ENCODE peak calls at places on chromosome 17, in five cellular contexts. One of them, this sample, is unnamed.

GRCh38 chr17:68871447-68871846 is 83.7 kb downstream of the ABCA8 start:
- DNase-seq in GM23248: no peak
- DNase-seq in fibroblast of lung: no peak
- DNase-seq in A549: no peak
- DNase-seq in K562: no peak
- DNase-seq in this sample: no peak

GRCh38 chr17:73690581-73691135 is 46.4 kb upstream of the SDK2 start:
- DNase-seq in GM23248: no peak
- DNase-seq in fibroblast of lung: no peak
- DNase-seq in A549: no peak
- DNase-seq in K562: peak; percentile 64
- DNase-seq in this sample: no peak

GRCh38 chr17:44543213-44543904 is 13.9 kb upstream of the FZD2 start:
- DNase-seq in GM23248: peak; percentile 88
- DNase-seq in fibroblast of lung: peak; percentile 80
- DNase-seq in A549: peak; percentile 94
- DNase-seq in K562: no peak
- DNase-seq in this sample: peak; percentile 79

GRCh38 chr17:80389011-80389995 is 25.7 kb upstream of the ENDOV start:
- DNase-seq in GM23248: no peak
- DNase-seq in fibroblast of lung: no peak
- DNase-seq in A549: no peak
- DNase-seq in K562: no peak
- DNase-seq in this sample: no peak

GRCh38 chr17:82495844-82496528 is 23.5 kb upstream of the FOXK2 start:
- DNase-seq in GM23248: no peak
- DNase-seq in fibroblast of lung: no peak
- DNase-seq in A549: no peak
- DNase-seq in K562: no peak
- DNase-seq in this sample: no peak

GRCh38 chr17:44587339-44587738 is 30.1 kb downstream of the FZD2 start:
- DNase-seq in GM23248: peak; percentile 94
- DNase-seq in fibroblast of lung: peak; percentile 76
- DNase-seq in A549: peak; percentile 97
- DNase-seq in K562: no peak
- DNase-seq in this sample: peak; percentile 93

GRCh38 chr17:36938566-36939058 is 1.3 kb downstream of the LHX1 start:
- DNase-seq in GM23248: no peak
- DNase-seq in fibroblast of lung: no peak
- DNase-seq in A549: no peak
- DNase-seq in K562: no peak
- DNase-seq in this sample: no peak

GRCh38 chr17:61574542-61575351 is 16.3 kb downstream of the NACA2 start:
- DNase-seq in GM23248: peak; percentile 66
- DNase-seq in fibroblast of lung: peak; percentile 76
- DNase-seq in A549: peak; percentile 88
- DNase-seq in K562: no peak
- DNase-seq in this sample: peak; percentile 43

GRCh38 chr17:37796081-37796480 is 51.2 kb upstream of the HNF1B start:
- DNase-seq in GM23248: no peak
- DNase-seq in fibroblast of lung: no peak
- DNase-seq in A549: no peak
- DNase-seq in K562: no peak
- DNase-seq in this sample: no peak

GRCh38 chr17:73600103-73600871 is 44.0 kb downstream of the SDK2 start:
- DNase-seq in GM23248: peak; percentile 53
- DNase-seq in fibroblast of lung: no peak
- DNase-seq in A549: no peak
- DNase-seq in K562: no peak
- DNase-seq in this sample: no peak

GRCh38 chr17:80781851-80782277 is 209.8 kb upstream of the CHMP6 start:
- DNase-seq in GM23248: no peak
- DNase-seq in fibroblast of lung: no peak
- DNase-seq in A549: no peak
- DNase-seq in K562: no peak
- DNase-seq in this sample: no peak

GRCh38 chr17:72378414-72379395 is 257.9 kb downstream of the SOX9 start:
- DNase-seq in GM23248: no peak
- DNase-seq in fibroblast of lung: no peak
- DNase-seq in A549: no peak
- DNase-seq in K562: no peak
- DNase-seq in this sample: no peak

GRCh38 chr17:80633197-80633596 is 88.6 kb downstream of the RPTOR start:
- DNase-seq in GM23248: no peak
- DNase-seq in fibroblast of lung: no peak
- DNase-seq in A549: no peak
- DNase-seq in K562: no peak
- DNase-seq in this sample: no peak

GRCh38 chr17:50240876-50241275 is 33.4 kb upstream of the TMEM92 start:
- DNase-seq in GM23248: peak; percentile 79
- DNase-seq in fibroblast of lung: peak; percentile 42
- DNase-seq in A549: no peak
- DNase-seq in K562: no peak
- DNase-seq in this sample: no peak

GRCh38 chr17:76240461-76241204 is at the start of gene RNF157:
- DNase-seq in GM23248: peak; percentile 66
- DNase-seq in fibroblast of lung: peak; percentile 43
- DNase-seq in A549: peak; percentile 60
- DNase-seq in K562: peak; percentile 92
- DNase-seq in this sample: no peak

GRCh38 chr17:19645608-19646250 is 2.8 kb upstream of the ALDH3A2 start:
- DNase-seq in GM23248: peak; percentile 28
- DNase-seq in fibroblast of lung: peak; percentile 19
- DNase-seq in A549: peak; percentile 61
- DNase-seq in K562: peak; percentile 36
- DNase-seq in this sample: no peak

GRCh38 chr17:59839646-59840328 is 53.0 kb downstream of the TUBD1 start:
- DNase-seq in GM23248: peak; percentile 46
- DNase-seq in fibroblast of lung: peak; percentile 60
- DNase-seq in A549: peak; percentile 77
- DNase-seq in K562: no peak
- DNase-seq in this sample: no peak

GRCh38 chr17:17836818-17837379 is at the start of gene SREBF1:
- DNase-seq in GM23248: peak; percentile 81
- DNase-seq in fibroblast of lung: peak; percentile 50
- DNase-seq in A549: peak; percentile 80
- DNase-seq in K562: peak; percentile 71
- DNase-seq in this sample: peak; percentile 46

GRCh38 chr17:56571456-56571855 is 22.0 kb upstream of the NOG start:
- DNase-seq in GM23248: peak; percentile 19
- DNase-seq in fibroblast of lung: no peak
- DNase-seq in A549: no peak
- DNase-seq in K562: no peak
- DNase-seq in this sample: no peak

GRCh38 chr17:36935681-36936454 is 1.4 kb upstream of the LHX1 start:
- DNase-seq in GM23248: no peak
- DNase-seq in fibroblast of lung: no peak
- DNase-seq in A549: peak; percentile 72
- DNase-seq in K562: peak; percentile 50
- DNase-seq in this sample: peak; percentile 52

GRCh38 chr17:3919123-3919624 is 2.9 kb upstream of the P2RX1 start:
- DNase-seq in GM23248: no peak
- DNase-seq in fibroblast of lung: no peak
- DNase-seq in A549: no peak
- DNase-seq in K562: no peak
- DNase-seq in this sample: no peak

GRCh38 chr17:9235346-9235745 is 214.0 kb downstream of the NTN1 start:
- DNase-seq in GM23248: peak; percentile 23
- DNase-seq in fibroblast of lung: no peak
- DNase-seq in A549: no peak
- DNase-seq in K562: no peak
- DNase-seq in this sample: no peak

GRCh38 chr17:46135879-46136562 is 57.2 kb downstream of the KANSL1 start:
- DNase-seq in GM23248: no peak
- DNase-seq in fibroblast of lung: no peak
- DNase-seq in A549: no peak
- DNase-seq in K562: no peak
- DNase-seq in this sample: no peak

GRCh38 chr17:46044286-46044928 is 45.4 kb downstream of the STH start:
- DNase-seq in GM23248: peak; percentile 95
- DNase-seq in fibroblast of lung: peak; percentile 95
- DNase-seq in A549: peak; percentile 93
- DNase-seq in K562: peak; percentile 52
- DNase-seq in this sample: peak; percentile 55

GRCh38 chr17:69084911-69085310 is 24.2 kb upstream of the ABCA9 start:
- DNase-seq in GM23248: peak; percentile 14
- DNase-seq in fibroblast of lung: no peak
- DNase-seq in A549: peak; percentile 32
- DNase-seq in K562: peak; percentile 22
- DNase-seq in this sample: no peak

GRCh38 chr17:64083093-64083492 is 46.9 kb downstream of the ERN1 start:
- DNase-seq in GM23248: no peak
- DNase-seq in fibroblast of lung: no peak
- DNase-seq in A549: no peak
- DNase-seq in K562: no peak
- DNase-seq in this sample: no peak

GRCh38 chr17:7219812-7220592 is at the start of the genes ACADVL and DLG4:
- DNase-seq in GM23248: peak; percentile 98
- DNase-seq in fibroblast of lung: peak; percentile 88
- DNase-seq in A549: peak; percentile 82
- DNase-seq in K562: peak; percentile 75
- DNase-seq in this sample: peak; percentile 95

GRCh38 chr17:77466596-77467223 is 325.9 kb downstream of the SEC14L1 start:
- DNase-seq in GM23248: no peak
- DNase-seq in fibroblast of lung: no peak
- DNase-seq in A549: no peak
- DNase-seq in K562: no peak
- DNase-seq in this sample: no peak
- H3K4me2 ChIP-seq in GM23248: no peak overlapping the region
- H3K4me2 ChIP-seq in fibroblast of lung: no peak overlapping the region
- H3K4me2 ChIP-seq in A549: no peak overlapping the region
- H3K4me2 ChIP-seq in K562: no peak overlapping the region
- H3K4me2 ChIP-seq in this sample: no peak overlapping the region

GRCh38 chr17:5635949-5636348 is 51.6 kb upstream of the NLRP1 start:
- DNase-seq in GM23248: no peak
- DNase-seq in fibroblast of lung: no peak
- DNase-seq in A549: no peak
- DNase-seq in K562: no peak
- DNase-seq in this sample: no peak
- H3K4me1 ChIP-seq in GM23248: peaks cover 8% of the 10 kb centered on the region
- H3K4me1 ChIP-seq in fibroblast of lung: no peaks in the 10 kb centered on the region
- H3K4me1 ChIP-seq in A549: no peaks in the 10 kb centered on the region
- H3K4me1 ChIP-seq in K562: no peaks in the 10 kb centered on the region
- H3K4me1 ChIP-seq in this sample: no peaks in the 10 kb centered on the region

GRCh38 chr17:14300628-14301278 is at the start of gene HS3ST3B1:
- DNase-seq in GM23248: peak; percentile 99
- DNase-seq in fibroblast of lung: peak; percentile 100
- DNase-seq in A549: peak; percentile 98
- DNase-seq in K562: peak; percentile 92
- DNase-seq in this sample: no peak
- H3K4me2 ChIP-seq in GM23248: peak within 1 kb of the TSS; percentile 96
- H3K4me2 ChIP-seq in fibroblast of lung: peak within 1 kb of the TSS; percentile 69
- H3K4me2 ChIP-seq in A549: peak within 1 kb of the TSS; percentile 90
- H3K4me2 ChIP-seq in K562: peak within 1 kb of the TSS; percentile 95
- H3K4me2 ChIP-seq in this sample: no peak within 1 kb of the TSS

GRCh38 chr17:35645923-35646322 is 58.8 kb downstream of the AP2B1 start:
- DNase-seq in GM23248: no peak
- DNase-seq in fibroblast of lung: no peak
- DNase-seq in A549: no peak
- DNase-seq in K562: no peak
- DNase-seq in this sample: no peak
- H3K4me1 ChIP-seq in GM23248: no peaks in the 10 kb centered on the region
- H3K4me1 ChIP-seq in fibroblast of lung: no peaks in the 10 kb centered on the region
- H3K4me1 ChIP-seq in A549: no peaks in the 10 kb centered on the region
- H3K4me1 ChIP-seq in K562: no peaks in the 10 kb centered on the region
- H3K4me1 ChIP-seq in this sample: no peaks in the 10 kb centered on the region

DNA sequence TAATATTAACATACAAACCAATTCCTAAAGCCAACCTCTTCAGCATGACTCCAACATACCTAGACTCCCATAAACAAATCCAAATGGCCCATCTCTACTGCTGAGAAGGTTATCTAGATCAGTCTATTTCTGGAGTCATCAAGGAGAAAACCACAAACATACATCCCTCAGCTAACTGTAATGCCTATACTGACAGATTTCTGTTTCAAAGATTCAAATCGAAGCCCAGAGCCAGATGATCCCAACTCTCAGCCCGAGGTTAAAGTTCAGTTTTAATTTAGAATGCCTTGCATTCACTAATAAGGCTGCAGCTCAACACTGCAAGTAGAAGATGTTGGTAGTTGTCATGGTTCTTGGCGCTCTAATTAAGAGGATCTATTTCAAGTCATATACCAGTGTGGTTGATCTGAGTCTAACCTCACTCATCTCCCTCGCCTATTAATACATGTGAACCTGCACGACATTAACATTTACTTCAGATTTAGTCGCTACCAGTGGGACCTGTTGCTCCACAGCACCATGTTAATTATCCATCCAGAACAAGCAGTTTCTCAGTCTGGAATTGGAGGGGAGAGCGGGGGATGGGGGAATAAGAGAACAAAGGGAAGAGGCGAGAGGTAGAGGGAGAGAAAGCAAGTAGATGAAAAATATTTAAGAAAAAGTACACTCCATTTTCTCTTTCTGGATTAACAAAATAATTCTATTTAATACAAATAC is 15.4 kb downstream of the PHF12 start:
- DNase-seq in GM23248: no peak
- DNase-seq in fibroblast of lung: no peak
- DNase-seq in A549: no peak
- DNase-seq in K562: no peak
- DNase-seq in this sample: no peak
- H3K4me2 ChIP-seq in GM23248: no peak overlapping the region
- H3K4me2 ChIP-seq in fibroblast of lung: no peak overlapping the region
- H3K4me2 ChIP-seq in A549: no peak overlapping the region
- H3K4me2 ChIP-seq in K562: no peak overlapping the region
- H3K4me2 ChIP-seq in this sample: no peak overlapping the region

DNA sequence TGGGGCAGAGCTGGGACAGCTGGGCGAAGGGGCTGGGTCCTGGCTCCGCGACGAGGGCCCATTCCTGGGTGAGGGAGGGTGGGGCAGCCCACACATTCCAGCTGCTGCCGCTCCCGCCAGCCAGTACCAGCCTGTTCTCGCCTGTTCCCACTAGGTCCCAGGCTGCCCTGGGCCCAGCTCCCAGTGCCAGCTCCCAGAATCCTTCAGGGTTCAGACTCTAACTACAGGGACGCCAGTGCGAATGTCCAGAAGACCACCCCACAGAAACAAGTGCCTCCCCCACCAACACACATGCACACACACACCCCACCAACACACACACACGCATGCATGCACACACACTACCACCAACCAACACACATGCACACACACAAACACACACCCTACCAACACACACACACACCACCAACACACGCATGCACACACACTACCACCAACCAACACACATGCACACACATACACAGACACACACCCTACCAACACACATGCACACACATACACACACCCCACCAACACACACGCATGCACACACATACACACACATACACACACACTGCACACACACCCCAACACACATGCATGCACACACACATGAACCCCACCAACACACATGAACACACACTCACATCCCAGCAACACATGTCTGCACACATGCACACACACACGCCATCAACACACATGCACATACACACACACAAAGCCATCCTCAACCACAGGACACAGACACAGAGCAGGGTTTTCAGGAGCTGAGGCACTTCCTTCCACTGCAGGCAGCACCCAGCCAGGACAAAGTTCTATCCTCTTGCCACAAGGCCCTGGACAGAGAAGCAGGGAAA is 27.5 kb upstream of the KRT17 start:
- DNase-seq in GM23248: no peak
- DNase-seq in fibroblast of lung: no peak
- DNase-seq in A549: peak; percentile 56
- DNase-seq in K562: no peak
- DNase-seq in this sample: peak; percentile 84
- H3K4me1 ChIP-seq in GM23248: peaks cover 2% of the 10 kb centered on the region
- H3K4me1 ChIP-seq in fibroblast of lung: peaks cover 8% of the 10 kb centered on the region
- H3K4me1 ChIP-seq in A549: peaks cover 52% of the 10 kb centered on the region
- H3K4me1 ChIP-seq in K562: peaks cover 9% of the 10 kb centered on the region
- H3K4me1 ChIP-seq in this sample: peaks cover 73% of the 10 kb centered on the region